ENCODE peak calls at places on chromosome 2, in five cellular contexts. W, B, T, H and M are unnamed samples.

GRCh38 chr2:71811726-71812125 is 335.9 kb downstream of the CYP26B1 start:
- DNase-seq in B (no peak), W (no peak), T (no peak), H (no peak), M (no peak)

GRCh38 chr2:230864122-230864604 is 579 bp upstream of the ITM2C start:
- DNase-seq in T (no peak), H (no peak), W (no peak), B (no peak), M (no peak)

GRCh38 chr2:235463893-235464292 is 29.9 kb upstream of the AGAP1 start:
- DNase-seq in H (peak), B (no peak), T (no peak), W (peak), M (no peak)

GRCh38 chr2:191404568-191404991 is 159.4 kb downstream of the MYO1B start:
- DNase-seq in W (no peak), H (peak), T (no peak), B (no peak), M (peak)

GRCh38 chr2:72755647-72756423 is 70.0 kb downstream of the EXOC6B start:
- DNase-seq in H (peak), B (no peak), T (no peak), W (peak), M (no peak)

GRCh38 chr2:51322612-51323011 is 290.7 kb upstream of the NRXN1 start:
- DNase-seq in T (no peak), H (no peak), B (no peak), W (no peak), M (no peak)

GRCh38 chr2:164145093-164145987 is 409.5 kb upstream of the FIGN start:
- DNase-seq in T (no peak), W (no peak), B (no peak), H (peak), M (no peak)

GRCh38 chr2:110105608-110106467 is 9.8 kb downstream of the MALL start:
- DNase-seq in W (no peak), H (no peak), B (no peak), T (no peak), M (no peak)

GRCh38 chr2:4898706-4899105 is 793.5 kb upstream of the SOX11 start:
- DNase-seq in W (no peak), H (no peak), B (no peak), T (no peak), M (no peak)

GRCh38 chr2:14079576-14079975 is 552.9 kb upstream of the LRATD1 start:
- DNase-seq in T (no peak), B (no peak), H (no peak), W (no peak), M (no peak)

GRCh38 chr2:14081526-14081925 is 551.0 kb upstream of the LRATD1 start:
- DNase-seq in T (no peak), H (no peak), W (no peak), B (no peak), M (no peak)

DNA sequence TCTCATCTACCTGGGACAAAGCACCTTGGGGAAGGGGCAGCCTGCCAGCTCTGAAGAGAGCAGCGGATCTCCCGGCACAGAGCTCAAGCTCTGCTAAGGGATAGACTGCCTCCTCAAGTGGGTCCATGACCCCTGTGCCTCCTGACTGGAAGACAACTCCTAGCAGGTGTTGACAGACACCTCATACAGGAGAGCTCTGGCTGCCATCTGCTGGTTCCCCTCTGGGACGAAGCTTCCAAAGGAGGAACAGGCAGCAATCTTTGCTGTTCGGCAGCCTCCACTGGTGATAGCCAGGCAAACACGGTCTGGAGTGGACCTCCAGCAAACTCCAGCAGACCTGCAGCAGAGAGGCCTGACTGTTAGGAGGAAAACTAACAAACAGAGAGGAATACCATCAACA is 549.9 kb upstream of the LRATD1 start:
- DNase-seq in H (no peak), B (no peak), W (no peak), T (no peak), M (no peak)
- TF ChIP-seq CTCF in H (no peak), B (no peak), W (no peak), T (no peak), M (no peak)

GRCh38 chr2:127108090-127108523 is 1.2 kb upstream of the BIN1 start:
- DNase-seq in B (peak), W (no peak), H (no peak), T (no peak), M (no peak)
- H3K4me3 ChIP-seq in B (peak), W (no peak), H (no peak), T (peak), M (peak)

GRCh38 chr2:241485172-241485911 is 23.0 kb downstream of the STK25 start:
- DNase-seq in T (no peak), W (no peak), B (no peak), H (no peak), M (no peak)
- TF ChIP-seq CTCF in T (no peak), W (no peak), B (no peak), H (no peak), M (no peak)

DNA sequence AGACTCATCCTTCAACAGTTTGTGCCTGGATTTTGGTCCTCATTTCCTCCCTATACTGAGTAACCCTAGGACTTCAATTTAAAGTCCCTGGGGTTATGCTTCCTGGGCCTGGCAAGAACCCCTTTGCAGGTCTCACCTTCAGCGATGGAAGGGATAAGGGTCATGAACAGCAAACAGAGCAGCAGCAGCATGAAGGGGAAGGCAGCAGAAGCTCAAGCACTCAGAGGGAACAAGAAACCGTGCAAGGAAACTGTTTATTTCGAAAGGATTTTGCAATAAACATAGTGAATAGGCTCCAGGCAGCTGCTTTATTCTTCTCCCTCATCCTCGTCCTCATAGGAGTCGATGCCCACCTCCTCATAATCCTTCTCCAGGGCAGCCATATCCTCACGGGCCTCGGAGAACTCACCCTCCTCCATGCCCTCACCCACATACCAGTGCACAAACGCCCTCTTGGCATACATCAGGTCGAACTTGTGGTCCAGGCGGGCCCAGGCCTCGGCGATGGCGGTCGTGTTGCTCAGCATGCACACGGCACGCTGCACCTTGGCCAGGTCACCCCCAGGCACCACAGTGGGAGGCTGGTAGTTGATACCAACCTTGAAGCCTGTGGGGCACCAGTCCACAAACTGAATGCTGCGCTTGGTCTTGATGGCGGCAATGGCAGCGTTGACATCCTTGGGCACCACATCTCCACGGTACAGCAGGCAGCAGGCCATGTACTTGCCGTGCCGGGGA is 2.8 kb upstream of the TUBA4B start:
- DNase-seq in B (peak), W (no peak), T (no peak), H (no peak), M (no peak)
- H3K4me3 ChIP-seq in B (peak), W (no peak), T (peak), H (no peak), M (no peak)

GRCh38 chr2:65129613-65130439 is at the start of gene RAB1A:
- DNase-seq in W (peak), H (peak), B (peak), T (peak), M (peak)
- TF ChIP-seq CTCF in W (peak), H (no peak), B (peak), T (no peak), M (peak)

DNA sequence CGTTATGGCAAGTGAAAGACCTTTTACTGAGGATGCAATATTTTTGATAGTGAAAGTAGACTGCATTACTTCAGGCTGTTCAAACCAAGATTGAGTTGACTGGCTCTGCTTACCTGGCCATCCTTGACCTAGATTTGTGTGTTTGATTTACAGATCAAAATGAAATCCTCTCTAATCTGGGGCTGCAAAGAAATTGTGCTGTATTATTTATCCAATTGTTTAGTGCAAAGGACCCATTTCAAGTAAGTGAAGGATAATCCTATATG is 33.4 kb upstream of the WDR75 start:
- DNase-seq in B (no peak), W (no peak), H (peak), T (no peak), M (no peak)
- H3K4me3 ChIP-seq in B (no peak), W (no peak), H (no peak), T (no peak), M (peak)